ENCODE peak calls at places on chromosomes 11 and 22, in five cellular contexts. F is fibroblast of pulmonary artery, A is cardiac muscle cell, V is adrenal gland, P is BJ. H is an unnamed sample.

GRCh38 chr11:120270386-120270785 is 30.4 kb downstream of the POU2F3 start:
- DNase-seq in P (no peak), A (no peak), F (peak), V (no peak), H (no peak)

GRCh38 chr11:111414936-111415335 is 35.9 kb upstream of the POU2AF1 start:
- DNase-seq in F (no peak), V (no peak), P (no peak), A (no peak), H (no peak)

GRCh38 chr11:96082002-96082899 is 158.3 kb upstream of the MTMR2 start:
- DNase-seq in P (no peak), A (no peak), F (peak), V (no peak), H (no peak)

GRCh38 chr11:82995754-82996398 is 75.8 kb downstream of the RAB30 start:
- DNase-seq in P (peak), F (peak), V (peak), A (no peak), H (no peak)

GRCh38 chr22:30196867-30197336 is 49.7 kb downstream of the LIF start:
- DNase-seq in A (no peak), F (no peak), V (no peak), P (no peak), H (no peak)

GRCh38 chr11:65187971-65188461 is 6.3 kb downstream of the CAPN1 start:
- DNase-seq in P (no peak), V (no peak), A (no peak), F (no peak), H (no peak)

GRCh38 chr22:24379536-24379935 is 47.9 kb upstream of the ADORA2A start:
- DNase-seq in V (no peak), P (no peak), F (no peak), A (no peak), H (no peak)

GRCh38 chr11:116837231-116838091 is at the start of gene APOA1:
- DNase-seq in A (peak), F (peak), P (no peak), V (no peak), H (no peak)

GRCh38 chr22:35524966-35525686 is 15.5 kb upstream of the RASD2 start:
- DNase-seq in F (no peak), A (no peak), V (no peak), P (no peak), H (no peak)

GRCh38 chr11:128437137-128437536 is 150.2 kb downstream of the ETS1 start:
- DNase-seq in V (peak), F (peak), P (no peak), A (no peak), H (peak)

GRCh38 chr11:119375629-119376196 is 5.8 kb downstream of the USP2 start:
- DNase-seq in V (peak), P (no peak), F (peak), A (no peak), H (no peak)

GRCh38 chr11:70608568-70609314 is 210.4 kb downstream of the CTTN start:
- DNase-seq in V (no peak), A (no peak), P (no peak), F (peak), H (no peak)

GRCh38 chr11:94134651-94135512 is 6.2 kb downstream of the PANX1 start:
- DNase-seq in F (peak), A (no peak), V (peak), P (peak), H (peak)

GRCh38 chr11:18312663-18313420 is 9.1 kb downstream of the HPS5 start:
- DNase-seq in P (no peak), V (no peak), A (no peak), F (peak), H (peak)

GRCh38 chr11:28488336-28488735 is 380.1 kb downstream of the METTL15 start:
- DNase-seq in V (no peak), P (no peak), A (no peak), F (no peak), H (no peak)

GRCh38 chr11:119652907-119653659 is 75.9 kb downstream of the NECTIN1 start:
- DNase-seq in V (no peak), A (no peak), P (no peak), F (no peak), H (no peak)

GRCh38 chr11:65827774-65828156 is 6.0 kb upstream of the SNX32 start:
- DNase-seq in V (no peak), P (no peak), A (no peak), F (no peak), H (no peak)

GRCh38 chr11:36014499-36014898 is 70.6 kb downstream of the LDLRAD3 start:
- DNase-seq in V (no peak), P (no peak), A (no peak), F (no peak), H (no peak)

GRCh38 chr11:114163231-114163631 is 103.7 kb downstream of the ZBTB16 start:
- DNase-seq in F (peak), P (no peak), V (peak), A (no peak), H (no peak)

GRCh38 chr11:11148104-11148509 is 204.9 kb downstream of the CSNK2A3 start:
- DNase-seq in F (peak), A (peak), V (peak), P (peak), H (peak)

GRCh38 chr11:114377612-114378267 is 22.6 kb downstream of the C11orf71 start:
- DNase-seq in A (no peak), F (peak), V (no peak), P (peak), H (peak)

GRCh38 chr11:8833568-8834275 is 77.3 kb upstream of the AKIP1 start:
- DNase-seq in F (no peak), V (no peak), A (no peak), P (no peak), H (no peak)

GRCh38 chr22:49999063-49999900 is 13.3 kb downstream of the IL17REL start:
- DNase-seq in A (peak), P (no peak), F (no peak), V (no peak), H (no peak)

GRCh38 chr11:16925495-16926065 is 88.6 kb downstream of the PLEKHA7 start:
- DNase-seq in P (no peak), F (peak), A (peak), V (no peak), H (no peak)

GRCh38 chr11:100753562-100753961 is 66.5 kb downstream of the ARHGAP42 start:
- DNase-seq in F (no peak), A (peak), P (no peak), V (no peak), H (no peak)
- TF ChIP-seq CTCF in F (no peak), A (no peak), P (no peak), V (no peak), H (no peak)

DNA sequence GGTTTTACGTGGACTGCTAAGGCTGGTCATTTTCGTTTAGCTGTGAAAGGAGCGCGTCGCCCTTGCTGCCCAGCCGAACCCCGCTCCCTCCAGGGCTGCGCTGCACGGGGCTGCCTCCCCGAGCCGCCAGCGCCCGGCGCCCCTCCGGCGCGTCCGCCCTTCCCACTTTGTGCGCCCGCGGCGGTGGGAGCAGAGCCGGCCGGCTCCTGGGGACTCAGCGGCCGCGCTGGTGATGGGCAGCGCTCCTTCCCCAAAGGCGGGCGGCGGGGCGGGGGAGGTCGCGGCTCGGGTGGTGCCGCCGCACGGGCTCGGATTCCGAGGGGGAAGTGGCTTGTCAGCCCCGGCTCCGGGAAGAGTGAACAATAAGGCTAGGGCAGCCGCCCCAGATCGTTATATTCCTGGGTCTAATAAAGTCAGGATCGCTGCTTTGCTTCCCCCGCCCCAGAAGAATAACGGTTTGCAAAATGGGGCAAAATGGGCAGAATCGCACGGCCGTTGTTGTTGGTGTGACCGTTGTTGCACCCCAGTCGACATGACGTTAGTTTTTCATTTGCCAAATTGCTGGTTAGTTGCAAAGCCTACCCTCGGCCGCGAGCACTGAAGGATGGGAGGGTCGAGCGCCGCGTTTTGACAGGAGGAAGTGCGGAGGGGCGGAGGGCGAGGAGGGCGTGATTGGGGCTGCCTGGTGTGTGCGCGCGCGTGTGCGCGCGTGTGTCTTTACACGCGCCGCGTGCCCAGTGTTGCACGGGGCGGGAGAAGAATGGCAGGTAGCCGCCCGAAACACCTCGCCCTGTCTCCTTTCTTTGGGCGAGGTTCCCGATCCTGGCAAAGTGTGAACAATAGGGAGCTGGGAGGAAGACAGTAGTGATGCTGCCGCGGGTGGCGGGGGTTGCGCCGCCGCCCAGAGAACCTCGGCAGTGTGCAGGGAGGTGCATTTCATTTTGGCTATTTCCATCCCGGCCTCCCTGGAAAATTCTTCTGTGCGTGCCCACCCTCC is 829 bp downstream of the NCAM1 start:
- DNase-seq in P (no peak), V (peak), A (peak), F (no peak), H (no peak)
- H3K4me3 ChIP-seq in P (peak), V (peak), A (peak), F (peak), H (peak)

GRCh38 chr11:60761436-60762190 is 4.9 kb downstream of the MS4A15 start:
- DNase-seq in A (no peak), F (no peak), P (no peak), V (no peak), H (no peak)

GRCh38 chr11:60764879-60765278 is 8.2 kb downstream of the MS4A15 start:
- DNase-seq in V (no peak), F (no peak), P (no peak), A (no peak), H (no peak)

GRCh38 chr11:60762851-60763691 is 6.4 kb downstream of the MS4A15 start:
- DNase-seq in F (no peak), V (no peak), P (no peak), A (peak), H (no peak)

GRCh38 chr11:60765355-60765754 is 8.7 kb downstream of the MS4A15 start:
- DNase-seq in F (no peak), V (no peak), P (no peak), A (no peak), H (no peak)

GRCh38 chr11:60763692-60764369 is 7.2 kb downstream of the MS4A15 start:
- DNase-seq in A (no peak), V (no peak), F (no peak), P (no peak), H (no peak)
- TF ChIP-seq CTCF in A (no peak), V (no peak), F (no peak), P (no peak), H (no peak)

DNA sequence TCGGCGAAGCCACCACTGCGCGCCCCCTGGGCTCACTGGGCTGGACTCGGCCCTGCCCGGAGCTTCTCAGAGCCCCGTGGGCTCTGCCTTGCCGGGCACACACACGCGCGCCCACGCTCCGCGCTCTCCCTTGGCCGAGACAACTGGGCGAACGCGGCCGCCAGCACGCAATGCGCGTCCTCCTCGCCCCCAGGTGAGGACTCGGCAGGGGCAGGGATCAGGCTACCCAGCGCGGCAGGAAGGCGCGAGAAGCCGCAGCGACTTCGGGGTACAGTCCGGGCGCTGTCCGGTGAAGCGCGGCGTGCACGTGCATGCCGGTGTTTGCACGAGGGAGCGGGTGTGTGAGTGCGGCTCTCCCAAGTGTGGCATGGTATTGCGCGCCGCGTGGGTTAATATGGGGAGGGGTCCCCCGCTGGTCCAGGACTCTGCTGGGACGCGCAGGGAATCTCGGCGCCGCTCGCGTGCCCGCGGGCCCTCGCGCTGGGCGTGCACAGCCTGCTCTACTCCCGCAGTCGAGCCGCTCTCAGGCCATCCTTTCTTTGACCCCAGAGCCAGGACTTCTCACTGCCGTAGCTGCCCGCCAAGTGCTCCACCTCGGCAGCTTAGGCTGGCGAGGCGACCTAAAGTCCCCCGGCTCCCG is 5.5 kb downstream of the WNT7B start:
- DNase-seq in P (no peak), V (no peak), A (no peak), F (no peak), H (no peak)
- H3K4me3 ChIP-seq in P (peak), V (no peak), A (peak), F (peak), H (peak)

DNA sequence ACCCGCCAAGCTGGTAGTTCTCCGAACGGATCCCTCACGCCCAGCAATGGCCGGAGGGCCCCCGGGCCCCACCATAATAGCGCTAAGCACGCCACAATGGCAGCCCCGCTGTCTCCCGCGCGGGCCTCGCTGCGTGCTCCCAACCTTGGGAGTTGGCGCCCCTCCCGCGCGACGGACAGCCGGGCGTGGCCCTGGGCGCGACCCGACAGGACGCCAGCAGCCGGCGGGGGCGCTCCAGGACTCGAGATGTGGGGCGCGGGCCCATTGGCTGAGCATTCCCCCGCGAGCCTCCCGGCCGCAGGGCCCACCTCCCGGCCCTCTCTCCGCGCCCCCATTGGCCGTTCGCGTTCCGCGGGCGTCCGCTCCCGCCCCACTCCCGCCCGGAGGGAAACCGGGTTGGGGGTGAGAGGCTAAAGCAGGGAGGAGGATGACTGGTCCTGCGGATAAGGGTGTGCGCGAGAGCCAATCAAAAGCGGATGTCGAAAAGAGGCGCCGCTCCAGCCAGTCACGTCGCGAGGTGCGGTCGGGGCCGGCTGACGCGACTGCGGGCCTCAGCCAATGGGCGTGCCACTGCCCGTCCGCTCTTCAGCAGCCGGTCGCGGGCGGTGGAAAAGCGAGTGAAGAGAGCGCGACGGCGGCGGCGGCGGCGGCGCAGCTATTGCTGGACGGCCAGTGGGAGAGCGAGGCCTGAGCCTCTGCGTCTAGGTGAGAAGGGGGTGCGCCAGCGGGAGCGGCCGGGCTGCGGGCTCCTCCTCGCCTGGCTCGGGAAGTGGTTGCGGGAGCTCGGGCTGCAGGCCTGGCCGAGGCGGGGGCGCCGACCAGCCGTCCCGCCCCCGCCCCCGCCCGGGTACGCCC is at the start of gene FAR1:
- DNase-seq in F (peak), V (peak), P (peak), A (peak), H (peak)
- TF ChIP-seq CTCF in F (peak), V (peak), P (peak), A (peak), H (peak)

GRCh38 chr11:7487360-7487759 is 2.1 kb downstream of the OLFML1 start:
- DNase-seq in V (no peak), A (no peak), P (no peak), F (no peak), H (no peak)
- H3K4me3 ChIP-seq in V (no peak), A (no peak), P (no peak), F (no peak), H (no peak)

DNA sequence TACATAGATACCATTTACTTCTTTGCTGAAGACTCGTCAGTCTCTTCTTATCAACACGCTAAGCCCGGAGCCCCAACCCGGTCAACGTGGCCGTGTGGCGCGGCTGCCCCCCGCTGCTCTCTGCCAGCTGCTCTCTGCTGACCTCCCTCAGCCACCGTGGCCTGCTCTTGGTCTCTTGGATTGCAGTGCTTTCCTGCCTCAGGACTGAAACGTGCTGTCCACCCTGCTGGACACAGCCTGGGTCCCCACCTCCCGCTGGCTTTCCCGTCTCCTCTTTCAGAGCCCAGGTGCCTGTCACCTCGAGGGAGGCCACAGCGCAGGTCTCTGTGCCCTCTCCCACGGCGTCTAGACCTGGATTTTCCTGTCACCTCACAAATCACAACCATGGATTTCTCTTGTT is 388.1 kb upstream of the B3GAT1 start:
- DNase-seq in P (no peak), V (no peak), A (no peak), F (no peak), H (no peak)
- TF ChIP-seq CTCF in P (no peak), V (no peak), A (no peak), F (no peak), H (no peak)

DNA sequence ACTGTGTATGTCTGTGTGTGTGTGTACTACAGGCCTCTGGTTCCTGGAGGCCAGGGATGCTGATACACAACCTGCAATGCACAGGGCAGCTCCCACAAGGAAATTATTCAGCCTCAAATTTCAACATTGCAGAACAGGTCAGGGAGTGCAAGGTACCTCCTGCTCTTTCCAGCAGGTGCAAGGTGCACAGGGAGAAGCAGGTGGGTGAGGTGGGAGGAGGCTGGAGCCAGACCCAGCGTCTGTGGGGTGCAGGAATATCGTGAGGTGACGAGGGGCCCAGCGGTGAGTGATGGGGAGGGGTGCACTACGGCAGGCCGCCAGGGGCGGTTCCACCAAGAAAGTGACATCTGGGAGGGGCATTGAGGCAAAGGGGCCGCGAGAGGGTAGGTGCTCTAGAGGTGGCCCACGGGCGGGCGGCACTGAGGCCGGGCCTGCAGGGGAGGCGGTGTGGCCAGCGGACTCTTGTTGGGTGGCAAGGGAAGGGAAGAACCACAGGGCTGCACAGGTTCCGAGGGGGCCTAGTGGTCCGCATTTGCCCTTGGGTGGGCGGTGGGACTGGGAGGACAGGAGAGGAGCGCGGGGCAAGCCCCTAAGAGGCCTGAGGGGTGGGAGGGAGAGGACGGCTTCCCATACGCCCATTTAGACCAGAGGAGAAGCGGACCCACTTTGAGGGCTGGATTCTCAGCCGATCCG is 21.6 kb downstream of the DGCR6L start:
- DNase-seq in P (no peak), F (no peak), A (no peak), V (no peak), H (no peak)
- H3K4me3 ChIP-seq in P (peak), F (no peak), A (peak), V (peak), H (no peak)

GRCh38 chr11:838441-839279 is 3.7 kb downstream of the POLR2L start:
- DNase-seq in V (no peak), P (no peak), A (no peak), F (no peak), H (no peak)
- TF ChIP-seq CTCF in V (no peak), P (peak), A (peak), F (no peak), H (peak)

GRCh38 chr11:76237914-76238313 is 31.6 kb upstream of the WNT11 start:
- DNase-seq in P (no peak), V (no peak), F (no peak), A (no peak), H (no peak)
- H3K4me3 ChIP-seq in P (no peak), V (no peak), F (no peak), A (no peak), H (no peak)